ENCODE peak calls at places on chromosomes 1 and 21, in eight cellular contexts. A, T, J, Q, P, L, S and I are unnamed samples.

GRCh38 chr21:33421713-33422393 is 18.6 kb downstream of the IFNGR2 start:
- DNase-seq in T (no peak), A (no peak), S (no peak), Q (no peak), L (no peak), J (no peak), P (no peak), I (no peak)

GRCh38 chr1:30807318-30808066 is 49.9 kb upstream of the LAPTM5 start:
- DNase-seq in J (no peak), S (no peak), T (no peak), P (peak), L (no peak), A (peak), Q (peak), I (no peak)

GRCh38 chr1:197619008-197619640 is 156.2 kb downstream of the DENND1B start:
- DNase-seq in J (no peak), S (no peak), T (peak), P (no peak), Q (peak), A (no peak), L (no peak), I (no peak)

GRCh38 chr1:161215079-161215478 is at the start of gene FCER1G:
- DNase-seq in A (peak), S (peak), P (no peak), T (no peak), J (peak), Q (no peak), L (peak), I (no peak)

GRCh38 chr1:198681247-198681646 is 42.4 kb downstream of the PTPRC start:
- DNase-seq in L (no peak), P (no peak), S (no peak), A (no peak), T (peak), Q (peak), J (no peak), I (no peak)

GRCh38 chr21:44508711-44509445 is 31.1 kb downstream of the KRTAP10-1 start:
- DNase-seq in L (no peak), A (peak), J (no peak), Q (no peak), S (no peak), T (no peak), P (no peak), I (no peak)

GRCh38 chr1:3217887-3218679 is 149.1 kb downstream of the PRDM16 start:
- DNase-seq in S (no peak), Q (no peak), L (no peak), P (no peak), T (no peak), A (no peak), J (no peak), I (no peak)

GRCh38 chr1:182237329-182237728 is 154.3 kb downstream of the GLUL start:
- DNase-seq in J (no peak), L (no peak), T (no peak), A (no peak), S (no peak), Q (no peak), P (no peak), I (no peak)

GRCh38 chr1:41329662-41330587 is 31.3 kb upstream of the FOXO6 start:
- DNase-seq in S (no peak), J (no peak), P (peak), Q (no peak), L (no peak), A (no peak), T (no peak), I (no peak)

GRCh38 chr1:154770897-154771594 is 99.0 kb downstream of the KCNN3 start:
- DNase-seq in S (no peak), T (no peak), L (no peak), Q (no peak), A (no peak), P (no peak), J (no peak), I (no peak)

GRCh38 chr1:100394286-100394685 is 42.0 kb downstream of the CDC14A start:
- DNase-seq in Q (no peak), J (no peak), A (no peak), T (no peak), P (no peak), L (no peak), S (no peak), I (no peak)

GRCh38 chr1:100396651-100397050 is 44.3 kb downstream of the CDC14A start:
- DNase-seq in J (no peak), A (no peak), L (no peak), T (no peak), Q (no peak), P (no peak), S (no peak), I (no peak)

GRCh38 chr1:100397681-100398080 is 45.4 kb downstream of the CDC14A start:
- DNase-seq in S (no peak), J (no peak), T (no peak), Q (no peak), P (no peak), L (no peak), A (no peak), I (no peak)

GRCh38 chr1:100400332-100400933 is 48.1 kb downstream of the CDC14A start:
- DNase-seq in Q (peak), J (peak), T (no peak), L (no peak), P (no peak), S (peak), A (peak), I (no peak)

DNA sequence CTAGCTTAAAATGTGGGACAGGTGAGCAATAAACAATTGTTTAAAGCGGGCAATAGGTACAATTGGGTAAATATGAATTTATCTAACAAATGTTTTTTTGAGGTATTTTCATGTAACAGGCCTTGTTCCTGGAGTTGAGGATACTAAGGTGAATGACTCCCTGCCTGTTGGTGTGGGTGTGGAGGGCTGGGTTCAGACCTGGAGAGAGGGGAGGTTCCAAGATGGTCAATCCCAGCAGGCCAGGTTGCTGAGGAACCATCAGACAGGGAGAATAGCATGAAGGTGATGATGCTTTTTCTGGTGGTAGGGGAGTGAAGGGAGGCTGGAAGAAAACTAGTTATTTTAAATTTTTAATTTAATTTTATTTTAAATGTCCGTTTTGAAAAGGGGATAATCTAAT is 46.3 kb downstream of the CDC14A start:
- DNase-seq in A (no peak), T (no peak), Q (no peak), P (no peak), L (no peak), S (no peak), J (no peak), I (no peak)
- H3K27ac ChIP-seq in A (no peak), T (no peak), Q (no peak), P (no peak), L (no peak), S (no peak), J (no peak), I (no peak)

GRCh38 chr1:183416850-183417690 is 1.1 kb downstream of the NMNAT2 start:
- DNase-seq in S (peak), P (peak), T (peak), J (peak), Q (peak), A (peak), L (peak), I (peak)
- TF ChIP-seq CTCF in S (no peak), P (peak), T (no peak), J (no peak), Q (no peak), A (no peak), L (no peak), I (no peak)

GRCh38 chr21:41710823-41711160 is 56.1 kb downstream of the RIPK4 start:
- DNase-seq in T (no peak), S (no peak), A (no peak), L (peak), Q (no peak), P (no peak), J (no peak), I (no peak)

GRCh38 chr21:41713495-41714281 is 53.2 kb downstream of the RIPK4 start:
- DNase-seq in L (peak), S (peak), T (no peak), A (no peak), Q (no peak), P (no peak), J (no peak), I (no peak)

GRCh38 chr21:41712730-41713129 is 54.1 kb downstream of the RIPK4 start:
- DNase-seq in A (no peak), P (no peak), S (no peak), T (no peak), L (no peak), J (no peak), Q (no peak), I (no peak)

GRCh38 chr21:41711416-41712023 is 55.3 kb downstream of the RIPK4 start:
- DNase-seq in S (no peak), A (no peak), J (no peak), T (no peak), P (no peak), L (peak), Q (no peak), I (no peak)

DNA sequence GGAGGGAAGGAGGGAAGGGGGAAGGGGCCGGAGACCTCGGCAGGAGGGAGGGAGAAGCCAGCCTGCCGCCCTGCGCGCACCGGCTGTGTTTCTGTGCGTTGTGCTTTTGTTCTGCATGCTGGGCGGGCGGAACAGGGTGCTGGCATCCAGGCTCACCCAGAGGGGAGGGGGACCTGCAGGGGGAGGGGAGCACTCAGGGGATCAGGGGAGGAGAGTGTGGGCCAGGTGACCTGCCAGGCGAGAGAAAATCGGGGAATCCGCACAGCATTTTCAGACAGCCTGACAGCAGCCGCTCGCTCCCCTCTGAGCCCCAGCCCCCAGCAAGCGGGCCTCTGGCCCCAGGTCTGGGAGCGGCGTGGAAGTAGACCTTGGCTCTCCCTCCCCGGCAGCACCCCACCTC is 54.7 kb downstream of the RIPK4 start:
- DNase-seq in T (no peak), J (no peak), Q (no peak), A (no peak), S (no peak), P (no peak), L (no peak), I (no peak)
- H3K4me3 ChIP-seq in T (no peak), J (no peak), Q (no peak), A (no peak), S (no peak), P (no peak), L (no peak), I (no peak)

GRCh38 chr1:93811646-93812045 is 67.4 kb downstream of the DNTTIP2 start:
- DNase-seq in T (peak), S (no peak), L (no peak), J (no peak), A (no peak), P (no peak), Q (no peak), I (no peak)
- H3K27ac ChIP-seq in T (no peak), S (no peak), L (peak), J (no peak), A (no peak), P (no peak), Q (no peak), I (peak)

GRCh38 chr21:24899138-24899537 is 708.1 kb downstream of the MRPL39 start:
- DNase-seq in J (no peak), L (no peak), S (no peak), T (no peak), P (no peak), A (no peak), Q (no peak), I (no peak)

GRCh38 chr21:24896735-24897124 is 710.6 kb downstream of the MRPL39 start:
- DNase-seq in T (no peak), P (no peak), S (no peak), Q (no peak), L (no peak), J (no peak), A (no peak), I (no peak)

GRCh38 chr21:24897883-24898282 is 709.4 kb downstream of the MRPL39 start:
- DNase-seq in S (no peak), P (no peak), L (no peak), A (no peak), T (no peak), J (no peak), Q (no peak), I (no peak)

GRCh38 chr21:24894324-24894723 is 713.0 kb downstream of the MRPL39 start:
- DNase-seq in P (no peak), J (no peak), S (no peak), Q (no peak), L (no peak), T (no peak), A (no peak), I (no peak)

DNA sequence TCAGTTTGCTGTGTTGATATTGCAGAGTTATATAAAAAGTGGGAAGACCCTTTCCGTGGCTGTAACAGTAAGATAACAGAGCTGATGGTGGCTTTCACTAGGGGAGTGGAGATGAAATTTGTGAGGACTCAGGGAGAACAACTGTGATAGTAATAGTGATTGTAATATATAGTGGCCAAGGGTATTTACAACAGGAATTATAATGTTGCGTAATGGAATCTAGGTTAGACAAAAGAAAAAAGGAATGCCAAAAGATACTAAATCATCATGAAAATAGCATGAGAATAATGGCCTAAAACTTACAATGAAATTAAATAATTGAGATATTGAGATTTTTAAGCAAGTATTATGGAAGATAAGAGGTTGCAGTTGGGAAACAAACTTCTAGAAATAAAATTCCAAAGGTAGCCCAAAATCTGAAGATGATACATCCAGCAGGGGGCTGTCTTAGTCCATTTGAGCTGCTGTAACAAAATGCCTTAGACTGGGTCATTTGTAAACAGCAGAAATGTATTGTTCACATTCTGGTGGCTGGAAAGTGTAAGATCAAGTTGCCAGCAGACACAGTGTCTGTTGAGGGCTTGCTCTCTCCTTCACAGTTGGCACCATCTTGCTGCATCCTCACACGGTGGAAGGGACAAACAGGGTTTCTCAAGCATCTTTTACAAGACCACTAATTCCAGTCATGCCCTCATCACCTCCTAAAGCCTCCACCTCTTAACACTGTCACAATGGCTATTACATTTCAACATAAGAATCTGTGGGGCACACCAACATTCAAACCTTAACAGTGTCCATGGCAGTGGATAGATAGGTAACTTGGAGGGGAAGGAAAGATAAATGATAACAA is 711.2 kb downstream of the MRPL39 start:
- DNase-seq in P (peak), T (peak), A (no peak), J (peak), S (no peak), L (no peak), Q (peak), I (no peak)
- TF ChIP-seq CTCF in P (peak), T (peak), A (peak), J (peak), S (peak), L (no peak), Q (no peak), I (peak)